ENCODE peak calls at places on chromosomes 6 and 20, in six cellular contexts. One of them, this sample, is unnamed. For H3K4me1 and H3K9me3, the result is how much of the 10 kb centered on the place peaks cover.

GRCh38 chr20:23517719-23518118 is 26.8 kb downstream of the CST8 start:
- DNase-seq in HCT116: no peak
- DNase-seq in breast epithelium: no peak
- DNase-seq in adrenal gland: no peak
- DNase-seq in H9: no peak
- DNase-seq in esophagus muscularis mucosa: no peak
- DNase-seq in this sample: no peak

GRCh38 chr6:144809969-144810368 is 524.8 kb downstream of the UTRN start:
- DNase-seq in HCT116: no peak
- DNase-seq in breast epithelium: no peak
- DNase-seq in adrenal gland: no peak
- DNase-seq in H9: no peak
- DNase-seq in esophagus muscularis mucosa: no peak
- DNase-seq in this sample: no peak

GRCh38 chr6:12929678-12930077 is 213.1 kb downstream of the PHACTR1 start:
- DNase-seq in HCT116: no peak
- DNase-seq in breast epithelium: no peak
- DNase-seq in adrenal gland: no peak
- DNase-seq in H9: no peak
- DNase-seq in esophagus muscularis mucosa: no peak
- DNase-seq in this sample: no peak

GRCh38 chr6:107444277-107444676 is 15.1 kb downstream of the PDSS2 start:
- DNase-seq in HCT116: no peak
- DNase-seq in breast epithelium: no peak
- DNase-seq in adrenal gland: no peak
- DNase-seq in H9: no peak
- DNase-seq in esophagus muscularis mucosa: no peak
- DNase-seq in this sample: no peak

GRCh38 chr20:3367125-3367524 is 40.3 kb downstream of the DNAAF9 start:
- DNase-seq in HCT116: no peak
- DNase-seq in breast epithelium: no peak
- DNase-seq in adrenal gland: no peak
- DNase-seq in H9: no peak
- DNase-seq in esophagus muscularis mucosa: no peak
- DNase-seq in this sample: no peak

GRCh38 chr6:129184808-129185366 is 301.9 kb downstream of the LAMA2 start:
- DNase-seq in HCT116: no peak
- DNase-seq in breast epithelium: no peak
- DNase-seq in adrenal gland: no peak
- DNase-seq in H9: no peak
- DNase-seq in esophagus muscularis mucosa: no peak
- DNase-seq in this sample: no peak

GRCh38 chr6:131250121-131250520 is 114.9 kb downstream of the AKAP7 start:
- DNase-seq in HCT116: no peak
- DNase-seq in breast epithelium: no peak
- DNase-seq in adrenal gland: peak
- DNase-seq in H9: peak
- DNase-seq in esophagus muscularis mucosa: no peak
- DNase-seq in this sample: peak

GRCh38 chr6:56949925-56950495 is 4.9 kb upstream of the BEND6 start:
- DNase-seq in HCT116: no peak
- DNase-seq in breast epithelium: no peak
- DNase-seq in adrenal gland: no peak
- DNase-seq in H9: no peak
- DNase-seq in esophagus muscularis mucosa: no peak
- DNase-seq in this sample: no peak

GRCh38 chr6:119643866-119644265 is 294.3 kb upstream of the MAN1A1 start:
- DNase-seq in HCT116: no peak
- DNase-seq in breast epithelium: no peak
- DNase-seq in adrenal gland: no peak
- DNase-seq in H9: no peak
- DNase-seq in esophagus muscularis mucosa: no peak
- DNase-seq in this sample: no peak

GRCh38 chr6:85113934-85114582 is 335.8 kb upstream of the NT5E start:
- DNase-seq in HCT116: no peak
- DNase-seq in breast epithelium: no peak
- DNase-seq in adrenal gland: no peak
- DNase-seq in H9: no peak
- DNase-seq in esophagus muscularis mucosa: no peak
- DNase-seq in this sample: no peak

GRCh38 chr20:11000416-11000815 is 326.6 kb upstream of the JAG1 start:
- DNase-seq in HCT116: no peak
- DNase-seq in breast epithelium: no peak
- DNase-seq in adrenal gland: no peak
- DNase-seq in H9: no peak
- DNase-seq in esophagus muscularis mucosa: no peak
- DNase-seq in this sample: no peak

GRCh38 chr6:30685157-30685976 is 1.1 kb downstream of the PPP1R18 start:
- DNase-seq in HCT116: no peak
- DNase-seq in breast epithelium: no peak
- DNase-seq in adrenal gland: no peak
- DNase-seq in H9: no peak
- DNase-seq in esophagus muscularis mucosa: no peak
- DNase-seq in this sample: no peak

GRCh38 chr20:24365685-24366084 is 103.7 kb upstream of the SYNDIG1 start:
- DNase-seq in HCT116: no peak
- DNase-seq in breast epithelium: no peak
- DNase-seq in adrenal gland: no peak
- DNase-seq in H9: no peak
- DNase-seq in esophagus muscularis mucosa: no peak
- DNase-seq in this sample: no peak

GRCh38 chr6:63487123-63487813 is 85.0 kb upstream of the LOC128125822 start:
- DNase-seq in HCT116: no peak
- DNase-seq in breast epithelium: no peak
- DNase-seq in adrenal gland: peak
- DNase-seq in H9: no peak
- DNase-seq in esophagus muscularis mucosa: no peak
- DNase-seq in this sample: no peak

GRCh38 chr6:10449751-10450150 is 34.9 kb upstream of the TFAP2A start:
- DNase-seq in HCT116: no peak
- DNase-seq in breast epithelium: no peak
- DNase-seq in adrenal gland: no peak
- DNase-seq in H9: no peak
- DNase-seq in esophagus muscularis mucosa: no peak
- DNase-seq in this sample: no peak

GRCh38 chr6:89681983-89682564 is 43.5 kb upstream of the LYRM2 start:
- DNase-seq in HCT116: no peak
- DNase-seq in breast epithelium: no peak
- DNase-seq in adrenal gland: no peak
- DNase-seq in H9: no peak
- DNase-seq in esophagus muscularis mucosa: peak
- DNase-seq in this sample: no peak

GRCh38 chr6:32581275-32582095 is 8.2 kb downstream of the HLA-DRB1 start:
- DNase-seq in HCT116: no peak
- DNase-seq in breast epithelium: no peak
- DNase-seq in adrenal gland: peak
- DNase-seq in H9: no peak
- DNase-seq in esophagus muscularis mucosa: no peak
- DNase-seq in this sample: no peak

GRCh38 chr20:11544029-11544678 is 373.5 kb upstream of the BTBD3 start:
- DNase-seq in HCT116: peak
- DNase-seq in breast epithelium: no peak
- DNase-seq in adrenal gland: no peak
- DNase-seq in H9: no peak
- DNase-seq in esophagus muscularis mucosa: no peak
- DNase-seq in this sample: peak

GRCh38 chr6:56540950-56541600 is 101.6 kb downstream of the DST start:
- DNase-seq in HCT116: no peak
- DNase-seq in breast epithelium: no peak
- DNase-seq in adrenal gland: no peak
- DNase-seq in H9: no peak
- DNase-seq in esophagus muscularis mucosa: no peak
- DNase-seq in this sample: no peak

GRCh38 chr20:3509064-3509463 is 38.2 kb downstream of the ATRN start:
- DNase-seq in HCT116: no peak
- DNase-seq in breast epithelium: no peak
- DNase-seq in adrenal gland: no peak
- DNase-seq in H9: no peak
- DNase-seq in esophagus muscularis mucosa: no peak
- DNase-seq in this sample: no peak

GRCh38 chr20:61588356-61589054 is 336.4 kb downstream of the CDH4 start:
- DNase-seq in HCT116: no peak
- DNase-seq in breast epithelium: no peak
- DNase-seq in adrenal gland: no peak
- DNase-seq in H9: no peak
- DNase-seq in esophagus muscularis mucosa: no peak
- DNase-seq in this sample: no peak

GRCh38 chr6:168538892-168539811 is 98.2 kb downstream of the SMOC2 start:
- DNase-seq in HCT116: no peak
- DNase-seq in breast epithelium: no peak
- DNase-seq in adrenal gland: no peak
- DNase-seq in H9: no peak
- DNase-seq in esophagus muscularis mucosa: no peak
- DNase-seq in this sample: no peak

GRCh38 chr6:143401636-143402370 is 48.7 kb downstream of the ADAT2 start:
- DNase-seq in HCT116: no peak
- DNase-seq in breast epithelium: no peak
- DNase-seq in adrenal gland: no peak
- DNase-seq in H9: no peak
- DNase-seq in esophagus muscularis mucosa: no peak
- DNase-seq in this sample: no peak

GRCh38 chr6:11164717-11165646 is 53.5 kb upstream of the ERVFRD-1 start:
- DNase-seq in HCT116: no peak
- DNase-seq in breast epithelium: no peak
- DNase-seq in adrenal gland: no peak
- DNase-seq in H9: no peak
- DNase-seq in esophagus muscularis mucosa: no peak
- DNase-seq in this sample: no peak

GRCh38 chr20:59178983-59179595 is 15.5 kb downstream of the ZNF831 start:
- DNase-seq in HCT116: no peak
- DNase-seq in breast epithelium: no peak
- DNase-seq in adrenal gland: no peak
- DNase-seq in H9: no peak
- DNase-seq in esophagus muscularis mucosa: peak
- DNase-seq in this sample: no peak

GRCh38 chr20:20366896-20367680 is 816 bp upstream of the INSM1 start:
- DNase-seq in HCT116: no peak
- DNase-seq in breast epithelium: no peak
- DNase-seq in adrenal gland: no peak
- DNase-seq in H9: peak
- DNase-seq in esophagus muscularis mucosa: no peak
- DNase-seq in this sample: no peak

GRCh38 chr20:2122921-2123320 is 21.3 kb downstream of the STK35 start:
- DNase-seq in HCT116: no peak
- DNase-seq in breast epithelium: peak
- DNase-seq in adrenal gland: no peak
- DNase-seq in H9: no peak
- DNase-seq in esophagus muscularis mucosa: no peak
- DNase-seq in this sample: no peak

GRCh38 chr20:12955611-12956010 is 53.2 kb upstream of the SPTLC3 start:
- DNase-seq in HCT116: no peak
- DNase-seq in breast epithelium: no peak
- DNase-seq in adrenal gland: no peak
- DNase-seq in H9: no peak
- DNase-seq in esophagus muscularis mucosa: no peak
- DNase-seq in this sample: no peak
- H3K27ac ChIP-seq in HCT116: no peak
- H3K27ac ChIP-seq in breast epithelium: no peak
- H3K27ac ChIP-seq in adrenal gland: no peak
- H3K27ac ChIP-seq in H9: no peak
- H3K27ac ChIP-seq in esophagus muscularis mucosa: no peak
- H3K27ac ChIP-seq in this sample: no peak

DNA sequence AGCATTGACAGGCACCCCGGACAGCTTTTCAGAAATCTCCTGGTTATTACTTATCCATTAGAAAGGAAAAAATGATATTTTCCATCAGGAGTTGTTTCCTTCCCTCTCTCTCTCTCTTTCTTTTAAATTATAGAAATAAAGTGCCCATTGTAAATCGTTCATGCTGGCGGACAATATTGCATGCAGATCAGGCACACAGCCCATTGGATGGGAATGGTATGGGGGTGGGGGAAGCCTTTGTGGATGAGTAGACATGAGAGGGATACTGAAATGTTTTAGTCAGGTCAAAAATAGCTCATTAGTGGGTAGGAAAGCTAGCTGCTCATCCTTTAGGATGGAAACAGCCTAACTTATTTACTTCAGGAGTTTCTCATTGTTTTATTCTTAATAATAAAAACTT is 764.9 kb upstream of the MMS22L start:
- DNase-seq in HCT116: no peak
- DNase-seq in breast epithelium: no peak
- DNase-seq in adrenal gland: no peak
- DNase-seq in H9: no peak
- DNase-seq in esophagus muscularis mucosa: no peak
- DNase-seq in this sample: no peak
- H3K4me1 ChIP-seq in HCT116: under half
- H3K4me1 ChIP-seq in breast epithelium: under half
- H3K4me1 ChIP-seq in adrenal gland: under half
- H3K4me1 ChIP-seq in H9: under half
- H3K4me1 ChIP-seq in esophagus muscularis mucosa: under half
- H3K4me1 ChIP-seq in this sample: under half

DNA sequence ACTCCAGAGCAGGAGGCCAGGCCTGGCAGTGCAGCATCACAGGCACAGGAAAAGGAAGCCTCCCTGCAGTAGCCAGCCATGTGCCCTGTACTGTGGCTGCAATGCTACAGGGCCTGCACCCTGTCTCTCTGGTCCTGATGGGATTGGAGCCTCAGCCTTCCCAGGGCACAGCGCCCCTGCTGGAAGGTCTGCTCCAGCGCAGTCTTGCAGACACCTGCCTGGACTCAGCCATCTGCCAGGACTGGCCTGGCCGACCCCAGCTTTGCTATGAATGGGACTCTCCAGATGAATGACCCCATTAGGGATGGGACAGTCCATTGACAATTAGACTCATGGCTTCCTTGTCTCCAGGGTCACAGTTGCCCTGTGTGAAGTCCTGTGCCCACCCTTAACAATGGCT is 251.6 kb downstream of the ERMARD start:
- DNase-seq in HCT116: no peak
- DNase-seq in breast epithelium: no peak
- DNase-seq in adrenal gland: no peak
- DNase-seq in H9: peak
- DNase-seq in esophagus muscularis mucosa: no peak
- DNase-seq in this sample: no peak
- H3K9me3 ChIP-seq in HCT116: under half
- H3K9me3 ChIP-seq in breast epithelium: under half
- H3K9me3 ChIP-seq in adrenal gland: under half
- H3K9me3 ChIP-seq in H9: under half
- H3K9me3 ChIP-seq in esophagus muscularis mucosa: under half
- H3K9me3 ChIP-seq in this sample: under half

DNA sequence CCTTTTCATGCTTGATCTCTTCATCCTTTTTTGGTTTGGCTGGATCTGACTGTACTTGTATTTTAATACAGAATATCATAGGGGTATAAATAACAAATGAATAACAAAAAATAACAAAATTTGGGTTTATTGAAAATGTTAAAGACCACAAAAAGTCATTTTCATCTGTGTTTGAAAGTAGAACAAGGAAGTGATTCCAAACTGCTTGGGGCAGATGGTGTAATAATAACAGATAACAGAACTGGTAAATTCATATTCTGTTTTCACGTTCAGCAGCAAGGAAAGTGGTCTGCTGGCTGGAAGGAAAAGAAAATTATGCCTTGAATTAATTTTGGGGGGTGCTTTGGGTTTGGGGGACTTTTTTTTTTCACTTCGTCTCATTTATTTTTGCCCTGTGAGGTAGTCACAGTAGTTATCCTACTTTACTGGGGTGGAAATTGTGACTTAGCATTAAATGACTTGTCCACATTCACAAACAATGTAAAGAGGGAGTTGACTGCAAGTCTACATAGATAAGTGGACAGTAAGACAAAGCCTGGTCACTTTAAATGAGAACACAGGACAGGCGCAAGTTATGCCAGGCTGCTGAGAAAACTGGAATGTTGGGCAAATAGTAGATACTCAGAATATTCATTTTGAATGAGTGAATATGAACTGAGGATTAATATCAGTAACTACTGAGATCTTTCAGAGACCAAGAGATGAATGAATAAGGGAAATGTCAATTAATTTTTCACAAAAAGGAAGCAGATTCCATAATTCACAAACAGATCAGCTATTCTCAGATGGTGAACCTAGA is 193.9 kb upstream of the CITED2 start:
- DNase-seq in HCT116: no peak
- DNase-seq in breast epithelium: no peak
- DNase-seq in adrenal gland: no peak
- DNase-seq in H9: no peak
- DNase-seq in esophagus muscularis mucosa: no peak
- DNase-seq in this sample: no peak
- H3K27ac ChIP-seq in HCT116: no peak
- H3K27ac ChIP-seq in breast epithelium: no peak
- H3K27ac ChIP-seq in adrenal gland: no peak
- H3K27ac ChIP-seq in H9: no peak
- H3K27ac ChIP-seq in esophagus muscularis mucosa: no peak
- H3K27ac ChIP-seq in this sample: no peak

This sample was measured in iPS DF 6.9.